ENCODE peak calls at places on chromosomes 11 and 22, in seven cellular contexts. I is endothelial cell of umbilical vein, F is H1, X is HCT116, Q is K562, N is NB4, D is WTC11. T is an unnamed sample.

GRCh38 chr11:2381494-2382128 is 4.5 kb downstream of the CD81 start:
- DNase-seq in I (no peak), F (no peak), X (no peak), Q (no peak), N (no peak), D (no peak), T (no peak)

GRCh38 chr22:48427731-48428211 is 1399.9 kb downstream of the BRD1 start:
- DNase-seq in I (no peak), F (no peak), X (no peak), Q (no peak), N (no peak), D (no peak), T (no peak)

GRCh38 chr11:1052133-1053011 is 15.9 kb upstream of the MUC6 start:
- DNase-seq in I (no peak), F (no peak), X (no peak), Q (no peak), N (no peak), D (peak), T (no peak)

GRCh38 chr22:22111983-22112382 is 129.4 kb upstream of the TOP3B start:
- DNase-seq in I (no peak), F (no peak), X (no peak), Q (no peak), N (no peak), D (no peak), T (no peak)

GRCh38 chr11:45155058-45155551 is 8.7 kb downstream of the PRDM11 start:
- DNase-seq in I (no peak), F (no peak), X (no peak), Q (no peak), N (no peak), D (no peak), T (no peak)

GRCh38 chr11:77619576-77620198 is 17.9 kb downstream of the CLNS1A start:
- DNase-seq in I (peak), F (no peak), X (peak), Q (peak), N (peak), D (no peak), T (peak)

GRCh38 chr11:61747389-61748285 is 4.8 kb upstream of the MYRF start:
- DNase-seq in I (peak), F (peak), X (peak), Q (peak), N (peak), D (peak), T (peak)

GRCh38 chr11:72787262-72788104 is 6.4 kb downstream of the STARD10 start:
- DNase-seq in I (no peak), F (peak), X (no peak), Q (peak), N (peak), D (peak), T (no peak)

GRCh38 chr11:65858354-65859133 is 564 bp upstream of the CFL1 start:
- DNase-seq in I (no peak), F (no peak), X (no peak), Q (no peak), N (no peak), D (no peak), T (no peak)

GRCh38 chr11:394034-394857 is at the start of gene PKP3:
- DNase-seq in I (no peak), F (no peak), X (peak), Q (peak), N (no peak), D (peak), T (peak)

GRCh38 chr11:115930276-115930675 is 426.1 kb upstream of the CADM1 start:
- DNase-seq in I (no peak), F (no peak), X (no peak), Q (no peak), N (no peak), D (no peak), T (no peak)

GRCh38 chr11:37370817-37371216 is 772.8 kb upstream of the RAG2 start:
- DNase-seq in I (no peak), F (no peak), X (no peak), Q (no peak), N (no peak), D (no peak), T (no peak)

GRCh38 chr11:64564947-64565889 is 25.8 kb upstream of the SLC22A12 start:
- DNase-seq in I (no peak), F (peak), X (no peak), Q (peak), N (peak), D (peak), T (no peak)

GRCh38 chr11:110015695-110016094 is 77.5 kb upstream of the ZC3H12C start:
- DNase-seq in I (no peak), F (no peak), X (no peak), Q (no peak), N (no peak), D (no peak), T (no peak)

GRCh38 chr11:125995313-125995712 is 49.5 kb downstream of the VSIG10L2 start:
- DNase-seq in I (no peak), F (no peak), X (no peak), Q (no peak), N (no peak), D (no peak), T (no peak)

GRCh38 chr11:76256448-76256847 is 50.1 kb upstream of the WNT11 start:
- DNase-seq in I (no peak), F (peak), X (no peak), Q (no peak), N (no peak), D (peak), T (no peak)

GRCh38 chr11:62012451-62013265 is 45.2 kb upstream of the FTH1 start:
- DNase-seq in I (no peak), F (no peak), X (no peak), Q (peak), N (no peak), D (no peak), T (peak)

GRCh38 chr11:19715373-19715772 is 2.7 kb downstream of the NAV2 start:
- DNase-seq in I (peak), F (no peak), X (no peak), Q (no peak), N (no peak), D (no peak), T (peak)

GRCh38 chr22:31829505-31829904 is 75.7 kb downstream of the DEPDC5 start:
- DNase-seq in I (peak), F (no peak), X (peak), Q (peak), N (peak), D (no peak), T (peak)
- TF ChIP-seq MAX in I (no peak), F (no peak), X (peak), Q (no peak), N (no peak), D (no peak), T (peak)

GRCh38 chr11:70480711-70481110 is 82.4 kb downstream of the CTTN start:
- DNase-seq in I (no peak), F (no peak), X (no peak), Q (no peak), N (no peak), D (no peak), T (no peak)

GRCh38 chr11:70474710-70475109 is 76.4 kb downstream of the CTTN start:
- DNase-seq in I (no peak), F (no peak), X (no peak), Q (no peak), N (no peak), D (no peak), T (no peak)

GRCh38 chr11:70476669-70477068 is 78.3 kb downstream of the CTTN start:
- DNase-seq in I (no peak), F (no peak), X (no peak), Q (no peak), N (no peak), D (no peak), T (no peak)

GRCh38 chr11:70478194-70478890 is 80.0 kb downstream of the CTTN start:
- DNase-seq in I (no peak), F (no peak), X (no peak), Q (no peak), N (no peak), D (no peak), T (no peak)

DNA sequence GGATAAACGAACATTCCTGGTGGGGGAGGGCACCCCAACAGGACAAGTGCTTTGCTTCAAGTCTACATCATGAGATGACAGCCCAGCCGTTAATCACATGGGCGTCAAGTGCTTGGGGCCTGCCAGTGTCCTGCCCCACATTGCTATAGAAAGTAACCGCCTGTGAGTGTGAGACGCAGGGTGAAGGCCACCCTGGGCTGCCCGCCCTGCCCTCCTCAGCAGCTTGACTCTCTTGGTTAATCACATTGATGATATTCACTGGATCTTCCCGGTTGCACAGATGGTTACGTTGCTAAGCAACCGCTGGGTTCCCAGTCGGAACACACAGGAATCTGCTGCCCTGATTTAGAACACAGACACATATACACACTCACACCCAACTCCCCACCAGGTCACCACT is 79.3 kb downstream of the CTTN start:
- DNase-seq in I (no peak), F (no peak), X (no peak), Q (no peak), N (no peak), D (no peak), T (no peak)
- TF ChIP-seq MAX in I (no peak), F (no peak), X (no peak), Q (no peak), N (no peak), D (no peak), T (no peak)

GRCh38 chr11:67372232-67372992 is 986 bp downstream of the CLCF1 start:
- DNase-seq in I (no peak), F (peak), X (no peak), Q (peak), N (peak), D (peak), T (no peak)
- TF ChIP-seq MAX in I (no peak), F (no peak), X (no peak), Q (no peak), N (no peak), D (no peak), T (no peak)

GRCh38 chr22:26122920-26123468 is 46.3 kb upstream of the SEZ6L start:
- DNase-seq in I (no peak), F (no peak), X (no peak), Q (no peak), N (no peak), D (no peak), T (no peak)
- TF ChIP-seq MAX in I (no peak), F (no peak), X (no peak), Q (no peak), N (no peak), D (no peak), T (no peak)